ENCODE peak calls at places on chromosomes 6 and 20, in four cellular contexts. V is GM23338, K is GM23248, W is mammary epithelial cell. F is an unnamed sample.

GRCh38 chr6:134288538-134289203 is 29.2 kb downstream of the SGK1 start:
- DNase-seq in W (peak; percentile 97), K (peak; percentile 93), V (no peak), F (peak; percentile 21)

GRCh38 chr6:169144356-169144755 is 109.3 kb downstream of the THBS2 start:
- DNase-seq in K (no peak), V (no peak), W (no peak), F (no peak)

GRCh38 chr6:10268111-10268510 is 146.8 kb downstream of the TFAP2A start:
- DNase-seq in V (peak; percentile 79), K (no peak), W (no peak), F (no peak)

GRCh38 chr6:91029211-91029610 is 442.3 kb upstream of the MAP3K7 start:
- DNase-seq in V (no peak), K (no peak), W (no peak), F (no peak)

GRCh38 chr6:48664850-48665249 is 553.9 kb upstream of the PTCHD4 start:
- DNase-seq in W (peak; percentile 29), K (no peak), V (no peak), F (no peak)

GRCh38 chr20:18416478-18416877 is 50.4 kb downstream of the DZANK1 start:
- DNase-seq in W (no peak), V (no peak), K (no peak), F (no peak)

GRCh38 chr6:157273756-157274088 is 49.6 kb downstream of the TMEM242 start:
- DNase-seq in V (peak; percentile 43), W (no peak), K (peak; percentile 48), F (no peak)

GRCh38 chr6:158803733-158804143 is 15.4 kb downstream of the EZR start:
- DNase-seq in K (no peak), V (peak; percentile 43), W (peak; percentile 66), F (no peak)

GRCh38 chr6:21935561-21936028 is 342.0 kb downstream of the SOX4 start:
- DNase-seq in K (peak; percentile 72), W (peak; percentile 51), V (peak; percentile 87), F (no peak)

GRCh38 chr20:23142162-23143050 is 56.3 kb upstream of the CD93 start:
- DNase-seq in W (peak; percentile 63), K (no peak), V (no peak), F (no peak)

GRCh38 chr6:46931416-46931815 is 9.7 kb upstream of the ADGRF5 start:
- DNase-seq in W (no peak), K (no peak), V (no peak), F (no peak)

GRCh38 chr20:792248-792647 is 23.9 kb upstream of the SLC52A3 start:
- DNase-seq in K (no peak), W (no peak), V (peak; percentile 32), F (no peak)

GRCh38 chr20:2767768-2768631 is 32.4 kb downstream of the CPXM1 start:
- DNase-seq in W (peak; percentile 85), K (peak; percentile 75), V (no peak), F (no peak)

GRCh38 chr6:122610690-122611455 is 668 bp downstream of the PKIB start:
- DNase-seq in W (peak; percentile 54), K (peak; percentile 29), V (peak; percentile 81), F (no peak)

GRCh38 chr20:1062334-1063015 is 55.9 kb upstream of the PSMF1 start:
- DNase-seq in K (no peak), V (peak; percentile 18), W (peak; percentile 10), F (no peak)

GRCh38 chr20:11551491-11551890 is 366.2 kb upstream of the BTBD3 start:
- DNase-seq in W (no peak), V (no peak), K (no peak), F (no peak)

GRCh38 chr20:2693996-2694471 is 1.5 kb downstream of the EBF4 start:
- DNase-seq in K (no peak), V (peak; percentile 62), W (no peak), F (no peak)

GRCh38 chr6:144597511-144597910 is 312.4 kb downstream of the UTRN start:
- DNase-seq in W (no peak), K (no peak), V (no peak), F (no peak)

GRCh38 chr6:93858213-93858612 is 438.9 kb upstream of the EPHA7 start:
- DNase-seq in K (no peak), W (no peak), V (peak; percentile 53), F (no peak)

GRCh38 chr6:1771324-1771723 is 161.6 kb downstream of the FOXC1 start:
- DNase-seq in W (peak; percentile 76), V (no peak), K (peak; percentile 68), F (peak; percentile 28)

GRCh38 chr6:168089186-168090063 is 10.4 kb upstream of the FRMD1 start:
- DNase-seq in V (no peak), K (no peak), W (no peak), F (no peak)

GRCh38 chr6:24273471-24273870 is 84.4 kb downstream of the DCDC2 start:
- DNase-seq in K (peak; percentile 36), V (no peak), W (peak; percentile 27), F (no peak)

GRCh38 chr6:79946773-79947190 is 571 bp downstream of the ELOVL4 start:
- DNase-seq in K (peak; percentile 65), W (peak; percentile 26), V (peak; percentile 49), F (no peak)

GRCh38 chr20:48846516-48847492 is 19.0 kb upstream of the PREX1 start:
- DNase-seq in W (no peak), V (peak; percentile 82), K (no peak), F (no peak)

GRCh38 chr20:8305449-8305978 is 173.4 kb downstream of the PLCB1 start:
- DNase-seq in K (peak; percentile 50), W (peak; percentile 58), V (peak; percentile 93), F (no peak)

GRCh38 chr6:119201486-119201885 is 123.0 kb upstream of the FAM184A start:
- DNase-seq in W (no peak), K (no peak), V (no peak), F (no peak)

GRCh38 chr6:12886961-12887775 is 170.6 kb downstream of the PHACTR1 start:
- DNase-seq in K (peak; percentile 51), W (peak; percentile 1), V (peak; percentile 56), F (no peak)

GRCh38 chr6:128954308-128955043 is 71.5 kb downstream of the LAMA2 start:
- DNase-seq in V (peak; percentile 22), K (no peak), W (no peak), F (no peak)

GRCh38 chr6:90508753-90509152 is 78.1 kb downstream of the MAP3K7 start:
- DNase-seq in W (no peak), K (no peak), V (peak; percentile 75), F (no peak)

GRCh38 chr20:6920991-6921613 is 153.6 kb downstream of the BMP2 start:
- DNase-seq in K (no peak), W (peak; percentile 62), V (no peak), F (no peak)

GRCh38 chr6:73325656-73326055 is 28.4 kb downstream of the DPPA5 start:
- DNase-seq in K (no peak), W (no peak), V (no peak), F (no peak)

GRCh38 chr20:15045246-15045645 is 707.8 kb upstream of the FLRT3 start:
- DNase-seq in W (peak; percentile 65), V (no peak), K (peak; percentile 81), F (no peak)

GRCh38 chr6:31585531-31585930 is 546 bp upstream of the LST1 start:
- DNase-seq in V (peak; percentile 81), W (no peak), K (peak; percentile 30), F (no peak)

GRCh38 chr6:154471609-154472362 is 38.7 kb downstream of the CNKSR3 start:
- DNase-seq in K (no peak), V (no peak), W (peak; percentile 35), F (no peak)

GRCh38 chr6:154478021-154478651 is 32.3 kb downstream of the CNKSR3 start:
- DNase-seq in V (no peak), K (peak; percentile 40), W (no peak), F (no peak)

GRCh38 chr6:154476494-154476893 is 34.0 kb downstream of the CNKSR3 start:
- DNase-seq in W (no peak), K (no peak), V (no peak), F (no peak)

GRCh38 chr6:154478691-154479090 is 31.8 kb downstream of the CNKSR3 start:
- DNase-seq in K (peak; percentile 42), V (no peak), W (no peak), F (no peak)

GRCh38 chr6:154474636-154475428 is 35.7 kb downstream of the CNKSR3 start:
- DNase-seq in V (no peak), K (peak; percentile 91), W (peak; percentile 83), F (no peak)
- H3K4me2 ChIP-seq in V (no peak overlapping the region), K (no peak overlapping the region), W (no peak overlapping the region), F (peak overlapping the region; percentile 3)

GRCh38 chr6:39933669-39934059 is 598 bp downstream of the MOCS1 start:
- DNase-seq in V (peak; percentile 5), W (no peak), K (no peak), F (no peak)
- H3K4me2 ChIP-seq in V (peak overlapping the region; percentile 92), W (peak overlapping the region; percentile 86), K (peak overlapping the region; percentile 88), F (peak overlapping the region; percentile 74)

GRCh38 chr20:58634121-58634817 is 16.8 kb upstream of the STX16 start:
- DNase-seq in V (no peak), W (no peak), K (no peak), F (no peak)
- H3K4me2 ChIP-seq in V (no peak overlapping the region), W (no peak overlapping the region), K (no peak overlapping the region), F (no peak overlapping the region)

DNA sequence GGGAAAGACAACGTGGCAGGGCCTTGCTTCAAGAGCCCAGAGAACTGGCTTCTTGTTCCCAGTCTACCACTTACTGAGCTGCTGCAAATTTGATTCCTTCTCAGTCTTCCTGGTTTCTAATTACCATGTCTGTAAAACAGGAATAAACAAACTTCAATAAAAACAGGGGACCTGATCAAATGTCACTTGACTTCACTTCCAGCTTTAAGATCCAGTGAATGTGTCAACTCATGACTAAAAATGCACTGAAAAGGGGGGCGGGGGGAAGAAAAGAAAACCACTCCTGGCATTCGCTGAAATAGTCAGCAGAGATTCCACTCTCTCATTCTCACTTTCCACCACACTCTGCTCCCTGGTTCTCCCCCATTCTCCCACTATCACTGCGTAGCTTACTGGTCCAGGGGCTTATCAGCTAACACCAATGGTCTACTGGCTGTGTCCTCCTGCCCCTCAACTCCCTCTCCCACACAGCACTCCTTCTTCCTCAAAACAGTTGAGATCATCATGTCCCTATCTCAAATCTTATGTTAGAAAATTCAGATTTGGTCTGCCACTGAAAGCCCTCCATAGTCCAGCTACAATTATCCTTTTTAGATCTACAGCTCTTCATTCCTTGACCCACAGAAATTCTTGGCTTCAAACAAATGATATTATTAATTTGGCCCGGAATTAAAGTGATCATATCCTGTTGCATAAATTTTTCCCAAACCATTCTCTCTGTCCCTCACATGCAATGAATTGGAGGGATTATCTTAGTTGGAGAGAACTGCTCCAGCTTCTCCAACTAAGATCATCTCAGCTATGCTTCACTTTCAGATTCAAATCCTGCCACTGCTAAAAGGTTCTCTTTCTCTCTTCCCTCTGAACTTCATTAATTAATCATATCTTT is 494.4 kb upstream of the MARCKS start:
- DNase-seq in V (peak; percentile 21), W (no peak), K (peak; percentile 53), F (no peak)
- H3K4me2 ChIP-seq in V (peak overlapping the region; percentile 18), W (no peak overlapping the region), K (peak overlapping the region; percentile 17), F (peak overlapping the region; percentile 30)

GRCh38 chr6:9089724-9090123 is 654.4 kb upstream of the SLC35B3 start:
- DNase-seq in W (no peak), V (no peak), K (no peak), F (no peak)

GRCh38 chr6:9083108-9083507 is 647.8 kb upstream of the SLC35B3 start:
- DNase-seq in W (no peak), V (no peak), K (no peak), F (no peak)

GRCh38 chr6:9085054-9085746 is 649.9 kb upstream of the SLC35B3 start:
- DNase-seq in W (no peak), V (peak; percentile 27), K (no peak), F (no peak)

GRCh38 chr6:9086331-9086730 is 651.0 kb upstream of the SLC35B3 start:
- DNase-seq in W (peak; percentile 27), V (no peak), K (peak; percentile 1), F (no peak)
- H3K4me2 ChIP-seq in W (no peak overlapping the region), V (no peak overlapping the region), K (no peak overlapping the region), F (no peak overlapping the region)